ENCODE peak calls at places on chromosomes 5 and 9, in four cellular contexts. V, S, N and I are unnamed samples.

GRCh38 chr9:34994429-34995287 is 5.1 kb downstream of the DNAJB5 start:
- DNase-seq in V (peak), N (peak), S (no peak), I (peak)

GRCh38 chr9:98215821-98216220 is 23.4 kb upstream of the CORO2A start:
- DNase-seq in N (no peak), S (no peak), V (no peak), I (peak)

GRCh38 chr5:124059200-124059599 is 547.2 kb downstream of the CSNK1G3 start:
- DNase-seq in V (no peak), S (no peak), N (no peak), I (no peak)

GRCh38 chr9:129394011-129394919 is 216.2 kb upstream of the IER5L start:
- DNase-seq in N (no peak), V (no peak), S (no peak), I (peak)

GRCh38 chr9:126154182-126154827 is 172.3 kb upstream of the MVB12B start:
- DNase-seq in S (no peak), N (no peak), V (no peak), I (no peak)

GRCh38 chr9:119029876-119030275 is 339.4 kb downstream of the BRINP1 start:
- DNase-seq in V (no peak), S (no peak), N (no peak), I (no peak)

GRCh38 chr5:139757727-139758509 is 37.7 kb upstream of the PSD2 start:
- DNase-seq in N (no peak), S (no peak), V (peak), I (no peak)

GRCh38 chr9:135218331-135219225 is 131.1 kb downstream of the OLFM1 start:
- DNase-seq in S (no peak), N (no peak), V (no peak), I (peak)

GRCh38 chr9:5626727-5627634 is 1.9 kb upstream of the RIC1 start:
- DNase-seq in N (peak), S (peak), V (no peak), I (peak)

DNA sequence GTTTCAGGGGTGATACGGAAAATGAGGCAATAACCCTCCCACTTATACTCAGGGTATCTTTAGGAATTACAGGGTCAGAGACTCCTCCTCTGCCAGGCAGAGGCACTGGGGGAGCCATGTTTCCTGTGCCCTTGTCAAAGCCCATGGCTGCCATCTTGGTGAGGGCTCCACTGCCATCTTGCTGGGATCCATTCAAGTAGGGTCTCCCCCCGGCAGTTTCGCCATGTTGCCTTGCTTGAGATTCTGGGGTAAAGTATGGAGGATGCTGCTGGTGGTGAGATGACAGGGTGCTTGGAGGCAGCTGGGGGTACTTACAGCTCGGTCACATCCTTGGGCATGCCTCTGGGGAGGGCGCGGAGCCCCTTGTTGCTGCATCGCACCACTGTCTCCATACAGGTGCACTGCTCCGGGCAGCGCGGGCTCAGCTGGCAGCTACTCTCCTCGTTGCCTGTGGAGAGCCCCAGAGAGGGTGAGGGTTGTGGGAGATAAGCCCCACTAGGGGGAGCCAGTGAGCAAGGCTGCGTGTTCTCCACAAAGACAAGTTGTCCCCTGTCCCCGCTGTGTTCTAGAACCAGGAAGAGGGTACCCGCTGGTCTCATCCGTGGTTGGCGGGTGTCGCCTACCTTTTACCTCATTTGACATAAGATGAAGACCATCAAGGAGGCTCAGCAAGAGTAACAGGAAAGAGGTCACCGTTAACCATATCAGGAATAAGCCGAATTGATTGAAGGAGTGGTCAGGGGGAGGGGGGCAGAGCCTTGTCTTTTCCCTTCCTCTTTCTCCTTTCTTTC is 169.0 kb upstream of the PANK3 start:
- DNase-seq in N (peak), V (peak), S (no peak), I (peak)
- TF ChIP-seq MXI1 in N (no peak), V (no peak), S (no peak), I (no peak)

DNA sequence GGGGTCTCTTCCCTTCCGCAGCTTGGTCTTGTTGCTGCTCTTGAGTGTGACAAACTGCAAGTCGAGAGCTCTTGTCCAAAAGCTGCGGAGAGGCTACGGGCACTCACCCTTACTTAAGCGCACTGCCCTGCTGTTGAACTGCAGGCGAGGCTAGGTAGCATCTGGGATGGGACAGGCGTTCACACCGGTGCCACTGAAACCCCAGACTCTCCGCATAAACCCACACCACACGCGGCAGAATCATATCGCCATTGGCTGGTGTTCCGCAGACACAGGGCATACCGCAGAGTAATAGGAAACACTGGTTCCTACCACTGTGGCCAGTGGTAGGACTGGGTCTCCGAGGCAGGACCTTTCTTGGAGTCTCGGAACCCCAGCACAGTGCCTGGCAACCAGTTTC is 2.2 kb upstream of the NPR3 start:
- DNase-seq in N (no peak), V (no peak), S (no peak), I (peak)
- TF ChIP-seq SIN3A in N (no peak), V (no peak), S (no peak), I (no peak)

GRCh38 chr5:178467261-178468195 is 122.7 kb downstream of the COL23A1 start:
- DNase-seq in N (no peak), V (no peak), S (no peak), I (no peak)
- TF ChIP-seq MXI1 in N (no peak), V (no peak), S (no peak), I (no peak)

DNA sequence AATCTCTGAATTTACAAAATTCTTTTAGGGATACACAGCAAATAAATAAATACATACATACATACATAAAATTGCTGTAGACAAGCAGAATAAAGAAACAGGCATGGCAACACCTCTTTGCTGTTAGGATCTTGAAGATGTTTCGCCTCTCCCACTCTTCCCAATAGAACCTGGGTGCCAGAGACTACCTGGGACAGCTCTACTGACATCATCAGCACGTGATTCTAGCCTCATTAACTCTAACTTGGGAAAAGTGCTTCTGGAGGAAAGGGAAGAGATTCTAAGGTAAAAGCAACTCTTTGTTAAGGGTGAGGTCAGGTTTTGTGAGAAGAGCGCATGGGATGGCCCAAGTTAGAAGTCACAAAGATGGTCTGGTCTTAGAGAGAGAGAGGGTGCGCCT is 339.1 kb downstream of the RFX3 start:
- DNase-seq in N (no peak), V (no peak), S (no peak), I (no peak)
- TF ChIP-seq SIN3A in N (no peak), V (no peak), S (no peak), I (no peak)